ENCODE peak calls at places on chromosomes 3 and 15, in five cellular contexts. Z is astrocyte, E is PC-9, Q is GM12878, W is K562. R is an unnamed sample.

GRCh38 chr15:57422113-57422754 is 45.9 kb downstream of the CGNL1 start:
- DNase-seq in Z (no peak), E (no peak), Q (peak), W (no peak), R (no peak)

GRCh38 chr3:69806735-69807438 is 67.6 kb downstream of the MITF start:
- DNase-seq in Z (peak), E (no peak), Q (no peak), W (no peak), R (no peak)

GRCh38 chr3:59192473-59192872 is 142.6 kb upstream of the CFAP20DC start:
- DNase-seq in Z (peak), E (no peak), Q (no peak), W (no peak), R (no peak)

GRCh38 chr3:136624894-136625815 is 127.0 kb downstream of the STAG1 start:
- DNase-seq in Z (peak), E (peak), Q (peak), W (no peak), R (no peak)

GRCh38 chr15:72160846-72161245 is 36.7 kb downstream of the GRAMD2A start:
- DNase-seq in Z (no peak), E (no peak), Q (no peak), W (no peak), R (no peak)

GRCh38 chr3:171354706-171355582 is 105.3 kb downstream of the TNIK start:
- DNase-seq in Z (peak), E (no peak), Q (no peak), W (no peak), R (no peak)

GRCh38 chr3:59540241-59540640 is 490.4 kb upstream of the CFAP20DC start:
- DNase-seq in Z (peak), E (no peak), Q (no peak), W (no peak), R (no peak)

GRCh38 chr15:90884719-90885431 is 571 bp downstream of the FES start:
- DNase-seq in Z (no peak), E (no peak), Q (no peak), W (no peak), R (no peak)

GRCh38 chr3:143120716-143121239 is 1.2 kb downstream of the CHST2 start:
- DNase-seq in Z (no peak), E (no peak), Q (no peak), W (peak), R (peak)

GRCh38 chr15:58957101-58957973 is 23.9 kb upstream of the SLTM start:
- DNase-seq in Z (no peak), E (peak), Q (no peak), W (peak), R (peak)

GRCh38 chr3:162171970-162172369 is 675.4 kb downstream of the OTOL1 start:
- DNase-seq in Z (peak), E (no peak), Q (no peak), W (no peak), R (no peak)

GRCh38 chr15:65414841-65415621 is 7.7 kb downstream of the IGDCC4 start:
- DNase-seq in Z (peak), E (no peak), Q (no peak), W (no peak), R (peak)

GRCh38 chr15:60591491-60592385 is 112.8 kb upstream of the ICE2 start:
- DNase-seq in Z (no peak), E (peak), Q (no peak), W (no peak), R (peak)

GRCh38 chr3:100140976-100141375 is 26.7 kb upstream of the FILIP1L start:
- DNase-seq in Z (no peak), E (no peak), Q (no peak), W (no peak), R (no peak)

GRCh38 chr3:178236555-178237277 is 299.5 kb upstream of the KCNMB2 start:
- DNase-seq in Z (no peak), E (no peak), Q (no peak), W (no peak), R (no peak)

GRCh38 chr3:31755911-31756658 is 223.4 kb downstream of the STT3B start:
- DNase-seq in Z (no peak), E (no peak), Q (no peak), W (no peak), R (no peak)

GRCh38 chr15:27933562-27933961 is 165.6 kb downstream of the OCA2 start:
- DNase-seq in Z (no peak), E (no peak), Q (no peak), W (no peak), R (no peak)

GRCh38 chr3:42979044-42979962 is at the start of gene GASK1A:
- DNase-seq in Z (no peak), E (no peak), Q (no peak), W (no peak), R (peak)

GRCh38 chr15:76199106-76200082 is 111.9 kb downstream of the ETFA start:
- DNase-seq in Z (peak), E (peak), Q (no peak), W (peak), R (no peak)

GRCh38 chr3:157868168-157868567 is 238.1 kb downstream of the SHOX2 start:
- DNase-seq in Z (peak), E (no peak), Q (no peak), W (no peak), R (no peak)

GRCh38 chr3:110593749-110594148 is 477.9 kb upstream of the NECTIN3 start:
- DNase-seq in Z (no peak), E (no peak), Q (no peak), W (no peak), R (no peak)

GRCh38 chr15:85397926-85398325 is 17.5 kb downstream of the AKAP13 start:
- DNase-seq in Z (no peak), E (no peak), Q (no peak), W (no peak), R (no peak)

GRCh38 chr3:33144433-33144832 is 30.6 kb downstream of the CRTAP start:
- DNase-seq in Z (no peak), E (no peak), Q (no peak), W (peak), R (peak)

GRCh38 chr15:67862771-67863441 is 23.1 kb upstream of the RNU6-1 start:
- DNase-seq in Z (no peak), E (no peak), Q (peak), W (no peak), R (no peak)

DNA sequence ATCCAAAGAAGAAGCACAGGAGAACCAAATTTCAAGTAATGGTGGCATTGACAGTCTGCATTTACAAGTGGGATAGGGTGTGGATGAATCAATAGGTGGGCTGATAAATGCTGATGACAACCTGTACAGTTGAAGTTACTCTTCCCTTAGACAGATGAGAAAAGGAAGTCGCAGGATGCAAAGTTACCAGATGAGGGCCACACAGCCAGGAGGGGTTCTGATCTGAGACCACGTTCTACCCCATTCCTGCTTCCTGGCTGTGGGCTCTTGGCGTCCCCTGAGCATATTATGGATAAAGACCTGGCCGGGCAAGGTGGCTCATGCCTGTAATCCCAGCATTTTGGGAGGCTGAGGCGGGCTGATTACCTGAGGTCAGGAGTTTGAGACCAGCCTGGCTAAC is 104.6 kb downstream of the EOMES start:
- DNase-seq in Z (no peak), E (no peak), Q (no peak), W (no peak), R (no peak)
- TF ChIP-seq CTCF in Z (no peak), E (no peak), Q (no peak), W (no peak), R (no peak)

GRCh38 chr3:16885948-16886683 is 1.4 kb downstream of the PLCL2 start:
- DNase-seq in Z (no peak), E (no peak), Q (no peak), W (no peak), R (no peak)
- TF ChIP-seq EZH2 in Z (no peak), E (no peak), Q (no peak), W (no peak), R (no peak)

GRCh38 chr3:188749830-188750229 is 421.9 kb upstream of the TPRG1 start:
- DNase-seq in Z (no peak), E (no peak), Q (no peak), W (no peak), R (no peak)

GRCh38 chr3:188747487-188747886 is 424.3 kb upstream of the TPRG1 start:
- DNase-seq in Z (no peak), E (no peak), Q (no peak), W (no peak), R (no peak)

GRCh38 chr3:188752850-188753249 is 418.9 kb upstream of the TPRG1 start:
- DNase-seq in Z (no peak), E (no peak), Q (no peak), W (no peak), R (no peak)

GRCh38 chr3:188749010-188749617 is 422.7 kb upstream of the TPRG1 start:
- DNase-seq in Z (no peak), E (no peak), Q (no peak), W (peak), R (peak)

GRCh38 chr3:188750625-188751024 is 421.1 kb upstream of the TPRG1 start:
- DNase-seq in Z (no peak), E (no peak), Q (no peak), W (no peak), R (no peak)
- TF ChIP-seq CTCF in Z (no peak), E (no peak), Q (no peak), W (no peak), R (no peak)

GRCh38 chr3:127914584-127914983 is 448 bp upstream of the KBTBD12 start:
- DNase-seq in Z (no peak), E (no peak), Q (no peak), W (no peak), R (no peak)

GRCh38 chr3:127915937-127916480 is 977 bp downstream of the KBTBD12 start:
- DNase-seq in Z (peak), E (no peak), Q (no peak), W (no peak), R (no peak)

GRCh38 chr3:127920738-127921137 is 5.7 kb downstream of the KBTBD12 start:
- DNase-seq in Z (no peak), E (no peak), Q (no peak), W (no peak), R (no peak)

GRCh38 chr3:127911421-127911931 is 3.6 kb upstream of the KBTBD12 start:
- DNase-seq in Z (no peak), E (no peak), Q (no peak), W (no peak), R (no peak)

GRCh38 chr3:127915115-127915936 is at the start of gene KBTBD12:
- DNase-seq in Z (no peak), E (peak), Q (no peak), W (no peak), R (peak)
- TF ChIP-seq EZH2 in Z (peak), E (no peak), Q (no peak), W (no peak), R (no peak)

DNA sequence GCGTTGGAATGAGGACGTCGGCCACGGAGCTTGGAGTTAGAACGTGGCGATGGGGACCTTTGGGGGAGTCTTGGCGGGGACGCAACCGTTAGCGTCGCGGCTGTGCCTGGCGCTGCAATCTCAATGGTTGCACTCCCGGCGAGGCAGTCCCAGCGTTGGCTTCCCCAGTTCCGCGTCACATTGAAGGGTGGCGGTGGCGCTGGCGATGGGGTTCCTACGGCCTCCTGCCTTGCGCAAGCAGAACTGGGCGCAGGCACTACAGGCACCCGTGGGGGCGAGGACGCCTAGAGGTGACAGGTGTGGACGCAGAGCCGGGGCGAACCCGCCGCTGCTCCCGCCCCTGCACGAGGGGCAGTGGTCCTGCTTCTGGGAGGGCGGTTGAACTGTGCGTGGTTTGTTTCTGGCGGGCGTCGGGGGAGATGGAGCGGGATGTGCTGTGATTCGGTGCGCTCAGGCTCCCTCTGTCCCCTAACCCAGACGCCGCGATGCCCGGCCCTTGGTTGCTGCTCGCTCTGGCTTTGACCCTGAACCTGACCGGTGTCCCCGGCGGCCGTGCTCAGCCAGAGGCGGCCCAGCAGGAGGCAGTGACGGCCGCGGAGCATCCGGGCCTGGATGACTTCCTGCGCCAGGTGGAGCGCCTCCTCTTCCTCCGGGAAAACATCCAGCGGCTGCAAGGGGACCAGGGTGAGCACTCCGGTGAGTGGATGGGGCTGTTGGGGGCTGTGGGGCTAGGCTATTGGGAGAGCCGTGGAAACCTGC is 991 bp downstream of the TRH start:
- DNase-seq in Z (no peak), E (no peak), Q (no peak), W (no peak), R (peak)
- TF ChIP-seq CTCF in Z (no peak), E (no peak), Q (no peak), W (peak), R (no peak)

GRCh38 chr15:69643971-69644370 is 191.4 kb downstream of the RPLP1 start:
- DNase-seq in Z (no peak), E (no peak), Q (no peak), W (no peak), R (no peak)

GRCh38 chr15:69648775-69649735 is 196.4 kb downstream of the RPLP1 start:
- DNase-seq in Z (no peak), E (peak), Q (no peak), W (no peak), R (peak)

GRCh38 chr15:69644876-69645275 is 192.3 kb downstream of the RPLP1 start:
- DNase-seq in Z (no peak), E (no peak), Q (no peak), W (no peak), R (no peak)

GRCh38 chr15:69647160-69647513 is 194.5 kb downstream of the RPLP1 start:
- DNase-seq in Z (no peak), E (no peak), Q (no peak), W (no peak), R (peak)

GRCh38 chr15:69648215-69648614 is 195.6 kb downstream of the RPLP1 start:
- DNase-seq in Z (no peak), E (no peak), Q (no peak), W (no peak), R (no peak)
- TF ChIP-seq EZH2 in Z (no peak), E (no peak), Q (no peak), W (no peak), R (no peak)

GRCh38 chr15:89221543-89221942 is at the start of gene RLBP1:
- DNase-seq in Z (peak), E (no peak), Q (no peak), W (no peak), R (peak)

GRCh38 chr15:89217031-89217430 is 4.3 kb downstream of the RLBP1 start:
- DNase-seq in Z (no peak), E (no peak), Q (no peak), W (no peak), R (no peak)

GRCh38 chr15:89217686-89218376 is 3.5 kb downstream of the RLBP1 start:
- DNase-seq in Z (no peak), E (no peak), Q (no peak), W (no peak), R (no peak)

GRCh38 chr15:89215627-89216026 is 5.8 kb downstream of the RLBP1 start:
- DNase-seq in Z (no peak), E (no peak), Q (no peak), W (no peak), R (no peak)

DNA sequence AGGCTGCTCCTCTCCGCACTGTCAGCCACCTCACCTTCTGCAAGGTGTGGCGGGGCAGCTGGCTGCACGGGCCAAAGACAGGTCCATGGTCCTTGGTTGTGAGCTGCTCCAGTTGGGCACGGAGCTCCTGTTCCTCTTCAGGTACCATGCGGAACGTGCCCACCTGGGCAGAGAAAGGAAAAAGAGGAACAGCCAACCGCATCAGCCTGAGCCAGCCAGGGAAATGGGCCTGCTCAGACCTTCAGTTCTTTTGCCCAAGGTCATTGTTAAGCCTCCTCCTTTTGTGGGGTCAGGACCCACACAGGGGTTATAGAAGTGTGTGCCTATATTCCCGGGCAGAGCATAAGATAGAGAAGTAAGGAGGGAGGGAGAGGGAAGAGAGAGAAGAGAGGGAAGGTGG is 2.8 kb downstream of the RLBP1 start:
- DNase-seq in Z (no peak), E (no peak), Q (no peak), W (no peak), R (no peak)
- TF ChIP-seq CTCF in Z (no peak), E (no peak), Q (no peak), W (no peak), R (no peak)